ENCODE peak calls at places on chromosomes 3 and 15, in seven cellular contexts. U is naive thymus-derived CD4-positive, alpha-beta T cell; O is hepatic stellate cell; N is stimulated activated CD4-positive, alpha-beta T cell treated with anti-CD3 and anti-CD28 coated beads, Interleukin-1b, Interleukin-23, amount 100 ng/mL, for 4 hours; T is MG63; C is Peyer's patch; M is progenitor cell of endocrine pancreas. V is an unnamed sample.

GRCh38 chr3:197352382-197352781 is 54.0 kb upstream of the DLG1 start:
- DNase-seq in C (no peak), U (no peak), O (peak; percentile 25), N (no peak), M (no peak), T (peak; percentile 92), V (no peak)

GRCh38 chr3:177537612-177538011 is 340.3 kb upstream of the TBL1XR1 start:
- DNase-seq in N (no peak), T (no peak), M (no peak), C (no peak), U (no peak), O (no peak), V (no peak)

GRCh38 chr3:26997226-26997625 is 372.0 kb downstream of the NEK10 start:
- DNase-seq in O (no peak), M (no peak), N (no peak), C (no peak), U (no peak), T (no peak), V (no peak)

GRCh38 chr3:188689101-188689574 is 482.6 kb upstream of the TPRG1 start:
- DNase-seq in O (no peak), M (no peak), N (no peak), U (no peak), C (no peak), T (peak; percentile 43), V (no peak)

GRCh38 chr3:31170932-31171670 is 276.6 kb upstream of the GADL1 start:
- DNase-seq in C (no peak), O (peak; percentile 63), N (no peak), U (no peak), M (no peak), T (no peak), V (no peak)

GRCh38 chr3:160638184-160638583 is 38.8 kb upstream of the ARL14 start:
- DNase-seq in M (no peak), N (no peak), O (no peak), U (no peak), C (no peak), T (no peak), V (no peak)

GRCh38 chr15:50786871-50787270 is 21.4 kb upstream of the SPPL2A start:
- DNase-seq in O (no peak), C (no peak), U (no peak), M (no peak), T (no peak), N (no peak), V (no peak)

GRCh38 chr15:64149424-64150235 is 1.9 kb upstream of the SNX22 start:
- DNase-seq in T (no peak), U (no peak), N (no peak), M (no peak), O (no peak), C (no peak), V (no peak)

GRCh38 chr3:49032646-49033304 is 3.6 kb upstream of the IMPDH2 start:
- DNase-seq in N (no peak), T (no peak), C (no peak), M (no peak), O (no peak), U (no peak), V (no peak)

V was measured in memory B cell.